ENCODE peak calls at places on chromosomes 6 and 20, in seven cellular contexts. G, M, Z, H, W, X and Q are unnamed samples.

GRCh38 chr20:32526125-32526524 is 59.0 kb downstream of the NOL4L start:
- ATAC-seq in G (no peak), M (no peak), Z (no peak), H (no peak), W (no peak), X (no peak), Q (no peak)

GRCh38 chr6:53439556-53439955 is 90.8 kb upstream of the ELOVL5 start:
- ATAC-seq in G (peak; percentile 70), M (no peak), Z (no peak), H (no peak), W (peak; percentile 78), X (no peak), Q (no peak)

GRCh38 chr20:40323411-40323810 is 365.6 kb downstream of the MAFB start:
- ATAC-seq in G (peak; percentile 80), M (no peak), Z (no peak), H (no peak), W (peak; percentile 59), X (no peak), Q (no peak)

GRCh38 chr20:49690899-49691620 is 22.6 kb downstream of the B4GALT5 start:
- ATAC-seq in G (peak; percentile 22), M (no peak), Z (no peak), H (no peak), W (peak; percentile 18), X (peak; percentile 79), Q (no peak)

GRCh38 chr6:27209167-27209566 is 38.3 kb upstream of the PRSS16 start:
- ATAC-seq in G (no peak), M (no peak), Z (no peak), H (no peak), W (no peak), X (no peak), Q (no peak)

GRCh38 chr20:13525225-13525940 is 113.3 kb downstream of the TASP1 start:
- ATAC-seq in G (peak; percentile 49), M (no peak), Z (no peak), H (no peak), W (peak; percentile 60), X (peak; percentile 87), Q (no peak)

GRCh38 chr6:46648869-46649488 is 3.6 kb downstream of the CYP39A1 start:
- ATAC-seq in G (no peak), M (no peak), Z (no peak), H (no peak), W (no peak), X (no peak), Q (no peak)

GRCh38 chr6:56593801-56594318 is 48.8 kb downstream of the DST start:
- ATAC-seq in G (peak; percentile 52), M (no peak), Z (peak; percentile 96), H (peak; percentile 35), W (peak; percentile 24), X (peak; percentile 18), Q (peak; percentile 92)

GRCh38 chr6:111818539-111819226 is 54.6 kb downstream of the FYN start:
- ATAC-seq in G (no peak), M (peak; percentile 59), Z (peak; percentile 84), H (peak; percentile 68), W (peak; percentile 42), X (no peak), Q (no peak)

GRCh38 chr20:56843817-56844216 is 214.7 kb downstream of the TFAP2C start:
- ATAC-seq in G (no peak), M (no peak), Z (no peak), H (no peak), W (no peak), X (no peak), Q (no peak)

GRCh38 chr6:135743476-135743875 is 108.0 kb upstream of the PDE7B start:
- ATAC-seq in G (no peak), M (no peak), Z (no peak), H (no peak), W (no peak), X (no peak), Q (no peak)

GRCh38 chr6:21733311-21733710 is 139.8 kb downstream of the SOX4 start:
- ATAC-seq in G (no peak), M (no peak), Z (no peak), H (no peak), W (no peak), X (peak; percentile 52), Q (no peak)